ENCODE peak calls at places on chromosomes 6 and 20, in seven cellular contexts. Y is suprapubic skin, K is HCT116, L is breast epithelium, H is sigmoid colon, M is GM12892, S is GM12891. T is an unnamed sample.
A peak's percentile ranks its signal among the peaks of the same experiment; 100 is the strongest.

GRCh38 chr6:134296762-134297161 is 21.1 kb downstream of the SGK1 start:
- DNase-seq in Y (no peak), K (no peak), L (no peak), H (no peak), M (no peak), S (no peak), T (no peak)

GRCh38 chr6:119096683-119097310 is 18.3 kb upstream of the FAM184A start:
- DNase-seq in Y (peak; percentile 76), K (no peak), L (peak; percentile 90), H (peak; percentile 92), M (no peak), S (no peak), T (no peak)

GRCh38 chr6:100296810-100297544 is 167.7 kb downstream of the SIM1 start:
- DNase-seq in Y (no peak), K (peak; percentile 74), L (no peak), H (no peak), M (no peak), S (no peak), T (peak; percentile 78)

GRCh38 chr20:3103369-3104032 is 19.0 kb upstream of the AVP start:
- DNase-seq in Y (no peak), K (no peak), L (no peak), H (no peak), M (no peak), S (no peak), T (no peak)

GRCh38 chr20:62339647-62340062 is 27.5 kb downstream of the LAMA5 start:
- DNase-seq in Y (no peak), K (no peak), L (no peak), H (no peak), M (no peak), S (peak; percentile 69), T (no peak)

GRCh38 chr6:150298029-150298380 is 70.8 kb upstream of the IYD start:
- DNase-seq in Y (no peak), K (no peak), L (no peak), H (no peak), M (no peak), S (no peak), T (no peak)

GRCh38 chr20:62804632-62805364 is at the start of gene OGFR:
- DNase-seq in Y (no peak), K (no peak), L (no peak), H (peak; percentile 87), M (peak; percentile 88), S (peak; percentile 90), T (no peak)

GRCh38 chr20:33010674-33011449 is 3.4 kb downstream of the BPIFB2 start:
- DNase-seq in Y (no peak), K (no peak), L (no peak), H (no peak), M (no peak), S (no peak), T (no peak)

GRCh38 chr6:111995409-111995808 is 58.5 kb upstream of the CCN6 start:
- DNase-seq in Y (no peak), K (no peak), L (no peak), H (no peak), M (no peak), S (no peak), T (no peak)

GRCh38 chr6:141463237-141463977 is 669.3 kb upstream of the GJE1 start:
- DNase-seq in Y (no peak), K (no peak), L (no peak), H (no peak), M (no peak), S (no peak), T (no peak)

GRCh38 chr20:13260620-13261279 is 39.7 kb downstream of the ISM1 start:
- DNase-seq in Y (no peak), K (no peak), L (no peak), H (no peak), M (no peak), S (no peak), T (no peak)

GRCh38 chr6:40543133-40543532 is 44.0 kb downstream of the LRFN2 start:
- DNase-seq in Y (no peak), K (no peak), L (no peak), H (no peak), M (no peak), S (no peak), T (no peak)

GRCh38 chr6:118787746-118788419 is 106.1 kb upstream of the ASF1A start:
- DNase-seq in Y (peak; percentile 58), K (no peak), L (no peak), H (no peak), M (no peak), S (no peak), T (no peak)

GRCh38 chr6:45741437-45742166 is 274.1 kb downstream of the CLIC5 start:
- DNase-seq in Y (no peak), K (no peak), L (peak; percentile 25), H (no peak), M (no peak), S (no peak), T (no peak)

GRCh38 chr6:4320860-4321259 is 185.5 kb upstream of the ECI2 start:
- DNase-seq in Y (no peak), K (no peak), L (no peak), H (no peak), M (no peak), S (no peak), T (peak; percentile 84)

GRCh38 chr20:542777-543368 is 717 bp downstream of the CSNK2A1 start:
- DNase-seq in Y (peak; percentile 66), K (no peak), L (no peak), H (no peak), M (peak; percentile 56), S (peak; percentile 48), T (no peak)

GRCh38 chr6:68087399-68088133 is 547.5 kb upstream of the ADGRB3 start:
- DNase-seq in Y (no peak), K (no peak), L (no peak), H (no peak), M (no peak), S (no peak), T (no peak)

GRCh38 chr20:50481741-50482140 is 28.4 kb upstream of the PTPN1 start:
- DNase-seq in Y (no peak), K (no peak), L (no peak), H (no peak), M (no peak), S (no peak), T (no peak)

DNA sequence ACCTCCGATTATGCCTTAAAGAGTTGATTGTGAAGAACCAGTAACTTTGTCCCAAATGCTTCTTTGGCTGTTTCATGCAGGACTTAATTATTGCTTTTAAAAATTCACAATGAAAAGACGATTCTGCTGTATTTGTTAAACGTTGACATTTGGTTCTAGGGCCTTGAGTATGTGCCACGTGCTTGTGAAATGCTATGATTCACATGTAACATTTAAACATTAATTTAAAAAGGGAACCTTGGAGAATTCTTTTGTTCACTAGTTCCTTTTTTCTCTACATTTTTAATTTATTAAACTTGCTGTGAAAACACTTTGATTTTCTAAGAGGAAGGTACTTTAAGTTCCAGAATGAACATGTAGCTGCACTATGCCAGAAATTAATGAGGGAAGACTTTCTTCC is 9.5 kb downstream of the GZF1 start:
- DNase-seq in Y (no peak), K (no peak), L (no peak), H (no peak), M (no peak), S (no peak), T (no peak)
- TF ChIP-seq POLR2AphosphoS5 in Y (no peak), K (no peak), L (no peak), H (no peak), M (no peak), S (no peak), T (no peak)

GRCh38 chr20:2038161-2038560 is 44.3 kb upstream of the PDYN start:
- DNase-seq in Y (no peak), K (no peak), L (no peak), H (no peak), M (no peak), S (no peak), T (no peak)
- TF ChIP-seq POLR2AphosphoS5 in Y (no peak), K (no peak), L (no peak), H (no peak), M (no peak), S (no peak), T (no peak)

GRCh38 chr6:137475103-137475502 is 19.1 kb downstream of the OLIG3 start:
- DNase-seq in Y (no peak), K (no peak), L (no peak), H (no peak), M (no peak), S (no peak), T (no peak)
- TF ChIP-seq POLR2AphosphoS5 in Y (no peak), K (no peak), L (no peak), H (no peak), M (no peak), S (no peak), T (no peak)

GRCh38 chr6:126188271-126188909 is 151.5 kb upstream of the CENPW start:
- DNase-seq in Y (no peak), K (no peak), L (no peak), H (no peak), M (no peak), S (no peak), T (no peak)
- TF ChIP-seq POLR2AphosphoS5 in Y (no peak), K (no peak), L (no peak), H (no peak), M (no peak), S (no peak), T (no peak)

DNA sequence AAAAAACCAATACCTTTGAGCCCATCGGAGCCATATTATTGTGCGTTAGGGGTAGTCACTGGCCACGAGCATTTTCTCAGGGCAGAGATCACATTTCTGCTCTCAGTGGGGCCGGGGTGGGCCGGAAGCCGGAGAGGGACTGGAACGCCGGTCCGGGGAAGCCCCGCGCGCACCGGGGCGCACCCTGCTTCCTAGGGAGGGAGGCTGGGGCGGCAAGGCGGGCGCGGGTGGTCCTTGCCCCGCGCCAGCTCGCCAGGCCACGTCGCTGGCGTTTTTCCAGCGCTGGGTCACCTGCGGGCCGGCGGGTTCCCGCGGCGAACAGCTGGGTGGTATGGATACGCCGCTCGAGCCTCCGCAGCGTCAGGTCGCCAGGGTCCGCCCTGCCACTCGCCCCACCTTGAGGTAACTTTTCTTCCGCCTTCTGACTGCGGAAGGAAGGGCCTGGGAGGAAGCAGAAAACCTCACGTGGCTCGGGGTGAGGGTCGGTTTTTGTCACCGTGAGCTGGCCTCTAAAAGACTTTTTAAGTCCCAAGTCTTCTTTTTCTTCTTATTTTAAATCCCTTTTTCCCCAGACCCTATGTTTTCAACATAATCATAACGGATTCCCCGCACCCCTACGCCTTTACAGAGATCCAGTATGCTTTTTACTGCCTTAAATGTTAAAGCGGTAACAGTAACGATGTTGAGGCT is 2.7 kb upstream of the EEF1A1 start:
- DNase-seq in Y (peak; percentile 81), K (peak; percentile 76), L (peak; percentile 49), H (peak; percentile 82), M (peak; percentile 52), S (peak; percentile 45), T (no peak)
- TF ChIP-seq POLR2AphosphoS5 in Y (peak; percentile 62), K (peak; percentile 90), L (peak; percentile 47), H (peak; percentile 77), M (peak; percentile 87), S (peak; percentile 76), T (peak; percentile 75)

GRCh38 chr20:10578607-10579006 is 95.2 kb downstream of the JAG1 start:
- DNase-seq in Y (no peak), K (peak; percentile 64), L (no peak), H (no peak), M (no peak), S (no peak), T (peak; percentile 56)
- TF ChIP-seq POLR2AphosphoS5 in Y (no peak), K (no peak), L (no peak), H (no peak), M (no peak), S (no peak), T (no peak)